ENCODE peak calls at places on chromosomes 2 and 18, in six cellular contexts. One of them, this sample, is unnamed.
A peak's percentile ranks its signal among the peaks of the same experiment; 100 is the strongest.

GRCh38 chr18:10234281-10234680 is 220.2 kb upstream of the APCDD1 start:
- ATAC-seq in HCT116: no peak
- ATAC-seq in upper lobe of left lung: no peak
- ATAC-seq in K562: no peak
- ATAC-seq in GM23338: no peak
- ATAC-seq in Panc1: no peak
- ATAC-seq in this sample: no peak

GRCh38 chr2:85247591-85247990 is 80.2 kb downstream of the TGOLN2 start:
- ATAC-seq in HCT116: no peak
- ATAC-seq in upper lobe of left lung: no peak
- ATAC-seq in K562: no peak
- ATAC-seq in GM23338: peak; percentile 10
- ATAC-seq in Panc1: no peak
- ATAC-seq in this sample: no peak

GRCh38 chr2:95166065-95166763 is 605 bp downstream of the ZNF2 start:
- ATAC-seq in HCT116: no peak
- ATAC-seq in upper lobe of left lung: no peak
- ATAC-seq in K562: peak; percentile 47
- ATAC-seq in GM23338: peak; percentile 26
- ATAC-seq in Panc1: no peak
- ATAC-seq in this sample: peak; percentile 3

GRCh38 chr18:21741511-21742322 is 1.1 kb downstream of the MIB1 start:
- ATAC-seq in HCT116: peak; percentile 2
- ATAC-seq in upper lobe of left lung: no peak
- ATAC-seq in K562: no peak
- ATAC-seq in GM23338: peak; percentile 7
- ATAC-seq in Panc1: peak; percentile 31
- ATAC-seq in this sample: peak; percentile 4

GRCh38 chr2:209459359-209459758 is 35.5 kb downstream of the MAP2 start:
- ATAC-seq in HCT116: no peak
- ATAC-seq in upper lobe of left lung: no peak
- ATAC-seq in K562: no peak
- ATAC-seq in GM23338: no peak
- ATAC-seq in Panc1: no peak
- ATAC-seq in this sample: no peak

GRCh38 chr2:165791811-165792454 is 2.1 kb downstream of the GALNT3 start:
- ATAC-seq in HCT116: no peak
- ATAC-seq in upper lobe of left lung: no peak
- ATAC-seq in K562: no peak
- ATAC-seq in GM23338: no peak
- ATAC-seq in Panc1: no peak
- ATAC-seq in this sample: no peak

GRCh38 chr18:34729264-34729663 is 19.2 kb downstream of the DTNA start:
- ATAC-seq in HCT116: peak; percentile 98
- ATAC-seq in upper lobe of left lung: peak; percentile 63
- ATAC-seq in K562: peak; percentile 56
- ATAC-seq in GM23338: peak; percentile 96
- ATAC-seq in Panc1: peak; percentile 63
- ATAC-seq in this sample: no peak

GRCh38 chr2:218021536-218022071 is 18.8 kb upstream of the TNS1 start:
- ATAC-seq in HCT116: no peak
- ATAC-seq in upper lobe of left lung: no peak
- ATAC-seq in K562: no peak
- ATAC-seq in GM23338: no peak
- ATAC-seq in Panc1: no peak
- ATAC-seq in this sample: no peak

GRCh38 chr2:24410976-24411375 is 50.6 kb upstream of the ITSN2 start:
- ATAC-seq in HCT116: no peak
- ATAC-seq in upper lobe of left lung: no peak
- ATAC-seq in K562: no peak
- ATAC-seq in GM23338: no peak
- ATAC-seq in Panc1: no peak
- ATAC-seq in this sample: no peak

GRCh38 chr18:73136134-73136533 is 268.3 kb upstream of the NETO1 start:
- ATAC-seq in HCT116: no peak
- ATAC-seq in upper lobe of left lung: no peak
- ATAC-seq in K562: peak; percentile 40
- ATAC-seq in GM23338: no peak
- ATAC-seq in Panc1: no peak
- ATAC-seq in this sample: no peak

GRCh38 chr18:78890388-78890787 is 89.2 kb upstream of the SALL3 start:
- ATAC-seq in HCT116: no peak
- ATAC-seq in upper lobe of left lung: no peak
- ATAC-seq in K562: no peak
- ATAC-seq in GM23338: no peak
- ATAC-seq in Panc1: no peak
- ATAC-seq in this sample: no peak

GRCh38 chr2:31943636-31944225 is 67.1 kb downstream of the MEMO1 start:
- ATAC-seq in HCT116: no peak
- ATAC-seq in upper lobe of left lung: no peak
- ATAC-seq in K562: no peak
- ATAC-seq in GM23338: no peak
- ATAC-seq in Panc1: no peak
- ATAC-seq in this sample: no peak

GRCh38 chr2:124165698-124166097 is 140.6 kb downstream of the CNTNAP5 start:
- ATAC-seq in HCT116: no peak
- ATAC-seq in upper lobe of left lung: no peak
- ATAC-seq in K562: no peak
- ATAC-seq in GM23338: peak; percentile 31
- ATAC-seq in Panc1: no peak
- ATAC-seq in this sample: no peak

GRCh38 chr2:72142743-72143440 is 4.8 kb downstream of the CYP26B1 start:
- ATAC-seq in HCT116: no peak
- ATAC-seq in upper lobe of left lung: no peak
- ATAC-seq in K562: no peak
- ATAC-seq in GM23338: peak; percentile 18
- ATAC-seq in Panc1: no peak
- ATAC-seq in this sample: peak; percentile 78

GRCh38 chr2:30714811-30715709 is 92.2 kb downstream of the CAPN13 start:
- ATAC-seq in HCT116: no peak
- ATAC-seq in upper lobe of left lung: no peak
- ATAC-seq in K562: no peak
- ATAC-seq in GM23338: peak; percentile 31
- ATAC-seq in Panc1: no peak
- ATAC-seq in this sample: no peak

GRCh38 chr18:72107647-72108046 is 436.5 kb downstream of the CBLN2 start:
- ATAC-seq in HCT116: no peak
- ATAC-seq in upper lobe of left lung: no peak
- ATAC-seq in K562: no peak
- ATAC-seq in GM23338: no peak
- ATAC-seq in Panc1: peak; percentile 91
- ATAC-seq in this sample: no peak

GRCh38 chr18:73520229-73520628 is 627.4 kb downstream of the FBXO15 start:
- ATAC-seq in HCT116: no peak
- ATAC-seq in upper lobe of left lung: no peak
- ATAC-seq in K562: no peak
- ATAC-seq in GM23338: peak; percentile 96
- ATAC-seq in Panc1: peak; percentile 66
- ATAC-seq in this sample: no peak

GRCh38 chr18:56945171-56945863 is 201.6 kb upstream of the BOD1L2 start:
- ATAC-seq in HCT116: no peak
- ATAC-seq in upper lobe of left lung: no peak
- ATAC-seq in K562: no peak
- ATAC-seq in GM23338: no peak
- ATAC-seq in Panc1: no peak
- ATAC-seq in this sample: no peak

GRCh38 chr2:27721884-27722485 is 49.5 kb upstream of the MRPL33 start:
- ATAC-seq in HCT116: no peak
- ATAC-seq in upper lobe of left lung: peak; percentile 24
- ATAC-seq in K562: no peak
- ATAC-seq in GM23338: no peak
- ATAC-seq in Panc1: no peak
- ATAC-seq in this sample: no peak

GRCh38 chr2:157476915-157477709 is 33.2 kb upstream of the CYTIP start:
- ATAC-seq in HCT116: no peak
- ATAC-seq in upper lobe of left lung: no peak
- ATAC-seq in K562: peak; percentile 74
- ATAC-seq in GM23338: no peak
- ATAC-seq in Panc1: no peak
- ATAC-seq in this sample: no peak

GRCh38 chr2:85257359-85258193 is 70.2 kb downstream of the TGOLN2 start:
- ATAC-seq in HCT116: no peak
- ATAC-seq in upper lobe of left lung: no peak
- ATAC-seq in K562: no peak
- ATAC-seq in GM23338: no peak
- ATAC-seq in Panc1: peak; percentile 18
- ATAC-seq in this sample: peak; percentile 59

GRCh38 chr18:33014060-33014796 is 241.4 kb upstream of the KLHL14 start:
- ATAC-seq in HCT116: no peak
- ATAC-seq in upper lobe of left lung: no peak
- ATAC-seq in K562: no peak
- ATAC-seq in GM23338: no peak
- ATAC-seq in Panc1: peak; percentile 98
- ATAC-seq in this sample: no peak
- TF ChIP-seq POLR2AphosphoS5 in HCT116: no peak
- TF ChIP-seq POLR2AphosphoS5 in upper lobe of left lung: no peak
- TF ChIP-seq POLR2AphosphoS5 in K562: no peak
- TF ChIP-seq POLR2AphosphoS5 in GM23338: no peak
- TF ChIP-seq POLR2AphosphoS5 in Panc1: peak; percentile 79
- TF ChIP-seq POLR2AphosphoS5 in this sample: no peak

GRCh38 chr2:54084600-54084999 is 30.8 kb upstream of the ACYP2 start:
- ATAC-seq in HCT116: peak; percentile 85
- ATAC-seq in upper lobe of left lung: no peak
- ATAC-seq in K562: no peak
- ATAC-seq in GM23338: peak; percentile 29
- ATAC-seq in Panc1: peak; percentile 86
- ATAC-seq in this sample: no peak
- TF ChIP-seq CTCF in HCT116: peak; percentile 35
- TF ChIP-seq CTCF in upper lobe of left lung: no peak
- TF ChIP-seq CTCF in K562: peak; percentile 29
- TF ChIP-seq CTCF in GM23338: peak; percentile 40
- TF ChIP-seq CTCF in Panc1: peak; percentile 76
- TF ChIP-seq CTCF in this sample: no peak

GRCh38 chr2:83850071-83850725 is 608.9 kb downstream of the SUCLG1 start:
- ATAC-seq in HCT116: no peak
- ATAC-seq in upper lobe of left lung: no peak
- ATAC-seq in K562: no peak
- ATAC-seq in GM23338: no peak
- ATAC-seq in Panc1: no peak
- ATAC-seq in this sample: no peak

DNA sequence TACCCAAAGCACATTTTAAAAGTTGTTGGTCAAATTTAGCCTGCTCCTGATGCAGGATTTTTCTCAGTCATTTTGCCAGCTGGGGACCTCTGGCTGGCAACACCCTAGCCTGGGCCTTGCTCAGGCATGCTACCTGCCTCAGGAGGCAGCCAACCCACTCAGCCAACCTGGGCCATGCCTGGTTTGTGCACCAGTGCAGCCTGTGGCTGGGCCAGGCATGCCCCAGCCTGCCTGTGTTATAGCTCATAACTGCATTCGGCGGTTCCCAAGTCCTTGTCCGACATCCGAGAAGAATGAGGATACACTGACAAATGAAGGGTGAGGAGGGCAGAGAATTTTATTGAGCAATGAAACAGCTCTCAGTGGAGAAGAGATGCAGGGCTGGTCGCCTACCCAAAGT is 608.0 kb downstream of the SUCLG1 start:
- ATAC-seq in HCT116: no peak
- ATAC-seq in upper lobe of left lung: no peak
- ATAC-seq in K562: no peak
- ATAC-seq in GM23338: no peak
- ATAC-seq in Panc1: no peak
- ATAC-seq in this sample: no peak
- TF ChIP-seq POLR2AphosphoS5 in HCT116: no peak
- TF ChIP-seq POLR2AphosphoS5 in upper lobe of left lung: no peak
- TF ChIP-seq POLR2AphosphoS5 in K562: no peak
- TF ChIP-seq POLR2AphosphoS5 in GM23338: no peak
- TF ChIP-seq POLR2AphosphoS5 in Panc1: no peak
- TF ChIP-seq POLR2AphosphoS5 in this sample: no peak

DNA sequence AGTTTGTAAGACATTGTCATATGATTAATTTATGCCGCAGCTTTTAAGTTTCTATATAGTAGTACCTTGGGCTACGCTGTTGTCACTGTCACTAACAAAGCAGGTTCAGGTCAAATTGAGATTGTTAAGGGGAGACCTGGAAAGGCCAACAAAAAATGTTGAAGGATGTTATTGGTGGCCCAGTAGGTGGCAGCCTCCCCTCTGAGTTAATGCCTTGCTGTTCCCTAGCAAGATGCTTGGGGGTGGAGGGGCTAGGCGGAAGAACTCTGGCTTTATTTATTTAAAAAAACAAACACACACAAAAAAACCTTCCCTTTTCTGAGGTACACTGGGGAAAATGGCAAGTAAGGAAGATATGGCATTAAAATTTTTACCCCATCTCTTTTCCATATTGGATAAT is 128.3 kb upstream of the ATP5MC3 start:
- ATAC-seq in HCT116: peak; percentile 93
- ATAC-seq in upper lobe of left lung: no peak
- ATAC-seq in K562: peak; percentile 93
- ATAC-seq in GM23338: peak; percentile 94
- ATAC-seq in Panc1: no peak
- ATAC-seq in this sample: no peak
- TF ChIP-seq CTCF in HCT116: peak; percentile 67
- TF ChIP-seq CTCF in upper lobe of left lung: no peak
- TF ChIP-seq CTCF in K562: peak; percentile 68
- TF ChIP-seq CTCF in GM23338: peak; percentile 61
- TF ChIP-seq CTCF in Panc1: peak; percentile 76
- TF ChIP-seq CTCF in this sample: no peak

This sample was measured in gastroesophageal sphincter.